ENCODE peak calls at places on chromosomes 13 and 19, in ten cellular contexts. One of them, this sample, is unnamed.

GRCh38 chr13:51269039-51269438 is 46.8 kb downstream of the FAM124A start:
- DNase-seq in lower leg skin: no peak
- DNase-seq in HFF-Myc: peak; percentile 15
- DNase-seq in GM13977: no peak
- DNase-seq in Caco-2: no peak
- DNase-seq in psoas muscle: no peak
- DNase-seq in mucosa of descending colon: no peak
- DNase-seq in IMR-90: peak; percentile 26
- DNase-seq in ascending aorta: no peak
- DNase-seq in upper lobe of right lung: no peak
- DNase-seq in this sample: no peak

GRCh38 chr19:14933506-14933905 is 7.8 kb upstream of the OR7C2 start:
- DNase-seq in lower leg skin: no peak
- DNase-seq in HFF-Myc: no peak
- DNase-seq in GM13977: no peak
- DNase-seq in Caco-2: no peak
- DNase-seq in psoas muscle: no peak
- DNase-seq in mucosa of descending colon: no peak
- DNase-seq in IMR-90: no peak
- DNase-seq in ascending aorta: no peak
- DNase-seq in upper lobe of right lung: no peak
- DNase-seq in this sample: no peak

GRCh38 chr19:37342753-37343152 is 28.1 kb upstream of the ZNF527 start:
- DNase-seq in lower leg skin: no peak
- DNase-seq in HFF-Myc: peak; percentile 17
- DNase-seq in GM13977: no peak
- DNase-seq in Caco-2: no peak
- DNase-seq in psoas muscle: no peak
- DNase-seq in mucosa of descending colon: no peak
- DNase-seq in IMR-90: no peak
- DNase-seq in ascending aorta: no peak
- DNase-seq in upper lobe of right lung: no peak
- DNase-seq in this sample: no peak

GRCh38 chr19:19602136-19602712 is 16.3 kb downstream of the PBX4 start:
- DNase-seq in lower leg skin: no peak
- DNase-seq in HFF-Myc: no peak
- DNase-seq in GM13977: no peak
- DNase-seq in Caco-2: no peak
- DNase-seq in psoas muscle: no peak
- DNase-seq in mucosa of descending colon: no peak
- DNase-seq in IMR-90: no peak
- DNase-seq in ascending aorta: no peak
- DNase-seq in upper lobe of right lung: no peak
- DNase-seq in this sample: no peak

GRCh38 chr13:107457686-107458085 is 757.6 kb downstream of the LIG4 start:
- DNase-seq in lower leg skin: no peak
- DNase-seq in HFF-Myc: no peak
- DNase-seq in GM13977: no peak
- DNase-seq in Caco-2: no peak
- DNase-seq in psoas muscle: no peak
- DNase-seq in mucosa of descending colon: no peak
- DNase-seq in IMR-90: no peak
- DNase-seq in ascending aorta: no peak
- DNase-seq in upper lobe of right lung: no peak
- DNase-seq in this sample: no peak

GRCh38 chr13:32051156-32051555 is 19.6 kb downstream of the FRY start:
- DNase-seq in lower leg skin: no peak
- DNase-seq in HFF-Myc: no peak
- DNase-seq in GM13977: no peak
- DNase-seq in Caco-2: no peak
- DNase-seq in psoas muscle: no peak
- DNase-seq in mucosa of descending colon: no peak
- DNase-seq in IMR-90: no peak
- DNase-seq in ascending aorta: no peak
- DNase-seq in upper lobe of right lung: no peak
- DNase-seq in this sample: no peak

GRCh38 chr13:50456111-50456510 is 387.4 kb downstream of the DLEU7 start:
- DNase-seq in lower leg skin: no peak
- DNase-seq in HFF-Myc: no peak
- DNase-seq in GM13977: no peak
- DNase-seq in Caco-2: no peak
- DNase-seq in psoas muscle: no peak
- DNase-seq in mucosa of descending colon: no peak
- DNase-seq in IMR-90: no peak
- DNase-seq in ascending aorta: no peak
- DNase-seq in upper lobe of right lung: no peak
- DNase-seq in this sample: no peak

GRCh38 chr13:67107973-67108372 is 122.2 kb downstream of the PCDH9 start:
- DNase-seq in lower leg skin: no peak
- DNase-seq in HFF-Myc: no peak
- DNase-seq in GM13977: no peak
- DNase-seq in Caco-2: no peak
- DNase-seq in psoas muscle: no peak
- DNase-seq in mucosa of descending colon: no peak
- DNase-seq in IMR-90: no peak
- DNase-seq in ascending aorta: no peak
- DNase-seq in upper lobe of right lung: no peak
- DNase-seq in this sample: no peak

GRCh38 chr13:23462815-23463559 is 29.5 kb upstream of the SACS start:
- DNase-seq in lower leg skin: no peak
- DNase-seq in HFF-Myc: no peak
- DNase-seq in GM13977: no peak
- DNase-seq in Caco-2: no peak
- DNase-seq in psoas muscle: no peak
- DNase-seq in mucosa of descending colon: no peak
- DNase-seq in IMR-90: peak; percentile 41
- DNase-seq in ascending aorta: no peak
- DNase-seq in upper lobe of right lung: no peak
- DNase-seq in this sample: no peak

GRCh38 chr13:106230450-106230849 is 305.0 kb downstream of the EFNB2 start:
- DNase-seq in lower leg skin: no peak
- DNase-seq in HFF-Myc: no peak
- DNase-seq in GM13977: no peak
- DNase-seq in Caco-2: no peak
- DNase-seq in psoas muscle: no peak
- DNase-seq in mucosa of descending colon: no peak
- DNase-seq in IMR-90: peak; percentile 83
- DNase-seq in ascending aorta: no peak
- DNase-seq in upper lobe of right lung: no peak
- DNase-seq in this sample: no peak

GRCh38 chr13:27011661-27012060 is 159.9 kb downstream of the USP12 start:
- DNase-seq in lower leg skin: no peak
- DNase-seq in HFF-Myc: no peak
- DNase-seq in GM13977: no peak
- DNase-seq in Caco-2: no peak
- DNase-seq in psoas muscle: no peak
- DNase-seq in mucosa of descending colon: no peak
- DNase-seq in IMR-90: no peak
- DNase-seq in ascending aorta: no peak
- DNase-seq in upper lobe of right lung: no peak
- DNase-seq in this sample: no peak

GRCh38 chr19:46685189-46685588 is 24.2 kb upstream of the DACT3 start:
- DNase-seq in lower leg skin: no peak
- DNase-seq in HFF-Myc: no peak
- DNase-seq in GM13977: no peak
- DNase-seq in Caco-2: no peak
- DNase-seq in psoas muscle: no peak
- DNase-seq in mucosa of descending colon: no peak
- DNase-seq in IMR-90: no peak
- DNase-seq in ascending aorta: no peak
- DNase-seq in upper lobe of right lung: no peak
- DNase-seq in this sample: no peak

GRCh38 chr13:77139311-77139710 is 112.4 kb upstream of the FBXL3 start:
- DNase-seq in lower leg skin: no peak
- DNase-seq in HFF-Myc: no peak
- DNase-seq in GM13977: no peak
- DNase-seq in Caco-2: no peak
- DNase-seq in psoas muscle: no peak
- DNase-seq in mucosa of descending colon: no peak
- DNase-seq in IMR-90: peak; percentile 55
- DNase-seq in ascending aorta: no peak
- DNase-seq in upper lobe of right lung: no peak
- DNase-seq in this sample: no peak

GRCh38 chr19:46579286-46579944 is 21.7 kb upstream of the CALM3 start:
- DNase-seq in lower leg skin: no peak
- DNase-seq in HFF-Myc: no peak
- DNase-seq in GM13977: peak; percentile 33
- DNase-seq in Caco-2: no peak
- DNase-seq in psoas muscle: no peak
- DNase-seq in mucosa of descending colon: no peak
- DNase-seq in IMR-90: no peak
- DNase-seq in ascending aorta: no peak
- DNase-seq in upper lobe of right lung: no peak
- DNase-seq in this sample: peak; percentile 47

GRCh38 chr13:46775385-46776065 is 21.4 kb downstream of the ESD start:
- DNase-seq in lower leg skin: no peak
- DNase-seq in HFF-Myc: no peak
- DNase-seq in GM13977: no peak
- DNase-seq in Caco-2: no peak
- DNase-seq in psoas muscle: no peak
- DNase-seq in mucosa of descending colon: no peak
- DNase-seq in IMR-90: no peak
- DNase-seq in ascending aorta: no peak
- DNase-seq in upper lobe of right lung: no peak
- DNase-seq in this sample: no peak

GRCh38 chr19:18428837-18429674 is 8.9 kb downstream of the ISYNA1 start:
- DNase-seq in lower leg skin: no peak
- DNase-seq in HFF-Myc: no peak
- DNase-seq in GM13977: peak; percentile 97
- DNase-seq in Caco-2: no peak
- DNase-seq in psoas muscle: peak; percentile 70
- DNase-seq in mucosa of descending colon: peak; percentile 91
- DNase-seq in IMR-90: peak; percentile 72
- DNase-seq in ascending aorta: peak; percentile 89
- DNase-seq in upper lobe of right lung: peak; percentile 84
- DNase-seq in this sample: peak; percentile 81

GRCh38 chr19:49486710-49487276 is 615 bp upstream of the RPL13A start:
- DNase-seq in lower leg skin: no peak
- DNase-seq in HFF-Myc: no peak
- DNase-seq in GM13977: no peak
- DNase-seq in Caco-2: no peak
- DNase-seq in psoas muscle: no peak
- DNase-seq in mucosa of descending colon: no peak
- DNase-seq in IMR-90: no peak
- DNase-seq in ascending aorta: no peak
- DNase-seq in upper lobe of right lung: no peak
- DNase-seq in this sample: no peak
- TF ChIP-seq CTCF in lower leg skin: no peak
- TF ChIP-seq CTCF in HFF-Myc: no peak
- TF ChIP-seq CTCF in GM13977: no peak
- TF ChIP-seq CTCF in Caco-2: peak; percentile 28
- TF ChIP-seq CTCF in psoas muscle: no peak
- TF ChIP-seq CTCF in mucosa of descending colon: no peak
- TF ChIP-seq CTCF in IMR-90: no peak
- TF ChIP-seq CTCF in ascending aorta: no peak
- TF ChIP-seq CTCF in upper lobe of right lung: peak; percentile 15
- TF ChIP-seq CTCF in this sample: peak; percentile 45

DNA sequence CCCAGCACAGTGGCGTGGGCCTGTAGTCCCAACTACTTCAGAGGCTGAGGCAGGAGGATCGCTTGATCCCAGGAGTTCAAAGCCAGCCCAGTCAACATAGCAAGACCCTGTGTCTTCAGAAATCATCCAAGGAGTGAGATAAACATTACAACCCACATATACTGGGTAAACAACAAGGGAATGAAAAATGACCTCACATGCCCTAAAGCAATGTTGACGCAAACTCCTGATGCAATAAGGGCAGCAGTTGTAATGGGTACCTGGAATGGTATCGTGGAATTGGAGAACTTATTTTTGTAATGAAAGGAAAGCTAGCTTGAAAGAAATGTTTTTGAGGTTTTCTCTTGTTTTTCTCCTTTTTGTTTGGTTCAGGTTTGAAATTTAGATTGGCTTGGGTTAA is 24.5 kb upstream of the LGALS16 start:
- DNase-seq in lower leg skin: no peak
- DNase-seq in HFF-Myc: no peak
- DNase-seq in GM13977: no peak
- DNase-seq in Caco-2: peak; percentile 53
- DNase-seq in psoas muscle: no peak
- DNase-seq in mucosa of descending colon: no peak
- DNase-seq in IMR-90: no peak
- DNase-seq in ascending aorta: no peak
- DNase-seq in upper lobe of right lung: no peak
- DNase-seq in this sample: no peak
- TF ChIP-seq CTCF in lower leg skin: no peak
- TF ChIP-seq CTCF in HFF-Myc: no peak
- TF ChIP-seq CTCF in GM13977: no peak
- TF ChIP-seq CTCF in Caco-2: no peak
- TF ChIP-seq CTCF in psoas muscle: no peak
- TF ChIP-seq CTCF in mucosa of descending colon: no peak
- TF ChIP-seq CTCF in IMR-90: no peak
- TF ChIP-seq CTCF in ascending aorta: no peak
- TF ChIP-seq CTCF in upper lobe of right lung: no peak
- TF ChIP-seq CTCF in this sample: no peak

GRCh38 chr13:44617648-44618047 is 41.5 kb upstream of the TSC22D1 start:
- DNase-seq in lower leg skin: no peak
- DNase-seq in HFF-Myc: no peak
- DNase-seq in GM13977: no peak
- DNase-seq in Caco-2: no peak
- DNase-seq in psoas muscle: no peak
- DNase-seq in mucosa of descending colon: no peak
- DNase-seq in IMR-90: no peak
- DNase-seq in ascending aorta: no peak
- DNase-seq in upper lobe of right lung: no peak
- DNase-seq in this sample: no peak
- TF ChIP-seq CTCF in lower leg skin: no peak
- TF ChIP-seq CTCF in HFF-Myc: no peak
- TF ChIP-seq CTCF in GM13977: no peak
- TF ChIP-seq CTCF in Caco-2: no peak
- TF ChIP-seq CTCF in psoas muscle: no peak
- TF ChIP-seq CTCF in mucosa of descending colon: no peak
- TF ChIP-seq CTCF in IMR-90: no peak
- TF ChIP-seq CTCF in ascending aorta: no peak
- TF ChIP-seq CTCF in upper lobe of right lung: no peak
- TF ChIP-seq CTCF in this sample: no peak

GRCh38 chr19:7595466-7596133 is at the start of gene CAMSAP3:
- DNase-seq in lower leg skin: no peak
- DNase-seq in HFF-Myc: peak; percentile 27
- DNase-seq in GM13977: peak; percentile 86
- DNase-seq in Caco-2: peak; percentile 85
- DNase-seq in psoas muscle: no peak
- DNase-seq in mucosa of descending colon: peak; percentile 71
- DNase-seq in IMR-90: no peak
- DNase-seq in ascending aorta: no peak
- DNase-seq in upper lobe of right lung: peak; percentile 85
- DNase-seq in this sample: peak; percentile 38

GRCh38 chr19:7590256-7590655 is 5.4 kb upstream of the CAMSAP3 start:
- DNase-seq in lower leg skin: peak; percentile 55
- DNase-seq in HFF-Myc: no peak
- DNase-seq in GM13977: no peak
- DNase-seq in Caco-2: peak; percentile 68
- DNase-seq in psoas muscle: no peak
- DNase-seq in mucosa of descending colon: no peak
- DNase-seq in IMR-90: no peak
- DNase-seq in ascending aorta: no peak
- DNase-seq in upper lobe of right lung: no peak
- DNase-seq in this sample: no peak

DNA sequence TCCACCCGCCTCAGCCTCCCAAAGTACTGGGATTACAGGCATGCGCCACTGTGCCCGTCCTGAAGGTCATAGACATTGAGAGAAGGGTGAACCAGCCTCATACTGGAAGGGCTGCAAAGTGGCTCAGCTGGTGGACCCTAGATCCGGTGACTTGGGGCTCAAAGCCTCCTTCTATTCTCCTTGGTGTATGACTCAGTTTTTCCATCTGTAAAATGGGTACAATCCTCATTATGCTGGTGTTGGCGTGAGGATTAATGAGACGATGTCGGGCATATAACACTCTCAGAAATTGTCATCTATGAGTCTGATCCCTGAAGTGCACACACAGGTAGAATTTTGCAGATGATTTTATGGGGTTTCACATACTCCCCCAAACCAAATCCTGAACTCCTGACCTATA is 5.8 kb upstream of the CAMSAP3 start:
- DNase-seq in lower leg skin: no peak
- DNase-seq in HFF-Myc: no peak
- DNase-seq in GM13977: no peak
- DNase-seq in Caco-2: no peak
- DNase-seq in psoas muscle: no peak
- DNase-seq in mucosa of descending colon: no peak
- DNase-seq in IMR-90: no peak
- DNase-seq in ascending aorta: no peak
- DNase-seq in upper lobe of right lung: no peak
- DNase-seq in this sample: no peak
- TF ChIP-seq CTCF in lower leg skin: no peak
- TF ChIP-seq CTCF in HFF-Myc: no peak
- TF ChIP-seq CTCF in GM13977: no peak
- TF ChIP-seq CTCF in Caco-2: no peak
- TF ChIP-seq CTCF in psoas muscle: no peak
- TF ChIP-seq CTCF in mucosa of descending colon: no peak
- TF ChIP-seq CTCF in IMR-90: no peak
- TF ChIP-seq CTCF in ascending aorta: no peak
- TF ChIP-seq CTCF in upper lobe of right lung: no peak
- TF ChIP-seq CTCF in this sample: no peak

This sample was measured in neural crest cell.